ENCODE peak calls at places on chromosomes 11 and 22, in seven cellular contexts. V is ovary, O is NCI-H748 treated with DMSO at 0.1 percent for 48 hours, F is A549, L is astrocyte, R is GM23248, T is type B pancreatic cell. I is an unnamed sample.

GRCh38 chr22:48316245-48316875 is 1511.3 kb downstream of the BRD1 start:
- DNase-seq in O (no peak), R (no peak), T (no peak), F (no peak), V (no peak), L (no peak), I (no peak)

GRCh38 chr11:2267871-2268825 is 2.2 kb downstream of the ASCL2 start:
- DNase-seq in O (no peak), R (no peak), F (no peak), T (no peak), V (no peak), L (no peak), I (no peak)

GRCh38 chr22:26161746-26162145 is 7.5 kb upstream of the SEZ6L start:
- DNase-seq in O (peak), R (no peak), T (no peak), F (no peak), L (no peak), V (no peak), I (no peak)

GRCh38 chr11:83403990-83404389 is 117.8 kb upstream of the CCDC90B start:
- DNase-seq in T (no peak), O (no peak), F (no peak), L (no peak), V (no peak), R (no peak), I (no peak)

GRCh38 chr22:44108806-44109385 is 71.8 kb upstream of the PARVG start:
- DNase-seq in T (no peak), F (no peak), R (peak), O (no peak), V (no peak), L (no peak), I (no peak)

GRCh38 chr11:129457321-129457720 is 81.7 kb downstream of the BARX2 start:
- DNase-seq in V (no peak), F (no peak), O (peak), T (no peak), R (no peak), L (no peak), I (peak)

GRCh38 chr22:49880281-49880680 is 26.6 kb downstream of the ZBED4 start:
- DNase-seq in V (no peak), F (no peak), R (no peak), O (no peak), L (no peak), T (no peak), I (no peak)

GRCh38 chr11:1373536-1374214 is 16.1 kb upstream of the BRSK2 start:
- DNase-seq in R (no peak), T (no peak), V (no peak), L (peak), O (no peak), F (no peak), I (no peak)

GRCh38 chr11:19635332-19635731 is 77.3 kb upstream of the NAV2 start:
- DNase-seq in F (no peak), R (no peak), V (no peak), O (no peak), L (no peak), T (no peak), I (no peak)

GRCh38 chr11:75924966-75925784 is 110.2 kb downstream of the UVRAG start:
- DNase-seq in F (no peak), T (no peak), R (peak), O (no peak), L (peak), V (no peak), I (peak)

GRCh38 chr11:2655834-2656622 is 43.8 kb downstream of the KCNQ1OT1 start:
- DNase-seq in R (peak), T (no peak), O (no peak), L (peak), F (no peak), V (no peak), I (no peak)

GRCh38 chr11:34331329-34331728 is 26.5 kb downstream of the ABTB2 start:
- DNase-seq in L (peak), R (peak), T (no peak), O (peak), F (peak), V (no peak), I (no peak)

GRCh38 chr11:72741429-72741833 is 10.8 kb downstream of the ARAP1 start:
- DNase-seq in T (no peak), L (no peak), O (no peak), R (no peak), F (no peak), V (no peak), I (no peak)

GRCh38 chr22:31538815-31539214 is 42.5 kb downstream of the SFI1 start:
- DNase-seq in V (no peak), L (no peak), T (no peak), O (no peak), F (no peak), R (no peak), I (no peak)

GRCh38 chr11:24635588-24636290 is 138.9 kb downstream of the LUZP2 start:
- DNase-seq in V (no peak), L (peak), F (no peak), R (peak), T (no peak), O (no peak), I (no peak)